ENCODE peak calls at places on chromosome 7, in nine cellular contexts. U is colonic mucosa, A is PC-3, H is tibial artery, D is A549, R is psoas muscle, K is heart right ventricle, L is astrocyte, M is Panc1. S is an unnamed sample.

GRCh38 chr7:32039000-32039756 is 31.0 kb downstream of the PDE1C start:
- DNase-seq in A (no peak), D (no peak), U (no peak), R (no peak), H (no peak), M (no peak), K (no peak), L (no peak), S (no peak)

GRCh38 chr7:74280985-74281384 is 8.2 kb upstream of the CLIP2 start:
- DNase-seq in A (no peak), H (no peak), U (no peak), K (no peak), L (no peak), D (no peak), M (no peak), R (no peak), S (no peak)

GRCh38 chr7:83677180-83677866 is 28.4 kb upstream of the SEMA3E start:
- DNase-seq in L (peak; percentile 94), K (no peak), H (no peak), D (peak; percentile 41), M (peak; percentile 95), U (peak; percentile 26), R (no peak), A (peak; percentile 98), S (peak; percentile 47)

GRCh38 chr7:19122018-19122588 is 4.7 kb upstream of the TWIST1 start:
- DNase-seq in U (no peak), H (no peak), D (peak; percentile 23), M (peak; percentile 22), K (no peak), L (no peak), R (no peak), A (peak; percentile 74), S (no peak)

GRCh38 chr7:136514776-136515175 is 353.7 kb upstream of the CHRM2 start:
- DNase-seq in L (no peak), R (no peak), K (no peak), H (no peak), A (no peak), D (no peak), M (no peak), U (no peak), S (no peak)

GRCh38 chr7:135801877-135802276 is 53.3 kb upstream of the FAM180A start:
- DNase-seq in R (no peak), U (no peak), K (no peak), D (no peak), M (no peak), L (no peak), A (no peak), H (no peak), S (no peak)

GRCh38 chr7:28067171-28067570 is 113.4 kb downstream of the JAZF1 start:
- DNase-seq in U (no peak), K (no peak), A (no peak), R (no peak), L (no peak), H (no peak), D (no peak), M (no peak), S (no peak)

GRCh38 chr7:87628780-87629569 is 777 bp downstream of the RUNDC3B start:
- DNase-seq in K (peak; percentile 4), A (no peak), R (peak; percentile 17), H (no peak), L (no peak), U (peak; percentile 67), D (no peak), M (no peak), S (peak; percentile 78)

GRCh38 chr7:135253851-135254815 is 20.5 kb downstream of the STRA8 start:
- DNase-seq in H (peak; percentile 87), M (peak; percentile 35), K (peak; percentile 65), R (peak; percentile 77), L (peak; percentile 68), D (peak; percentile 54), A (peak; percentile 74), U (peak; percentile 46), S (peak; percentile 85)

GRCh38 chr7:1802899-1803298 is 132.8 kb downstream of the ELFN1 start:
- DNase-seq in A (no peak), L (no peak), R (no peak), M (no peak), D (no peak), H (no peak), U (no peak), K (no peak), S (no peak)

GRCh38 chr7:87359366-87359765 is 13.9 kb downstream of the CROT start:
- DNase-seq in H (no peak), D (no peak), U (no peak), L (peak; percentile 89), A (peak; percentile 85), M (no peak), R (no peak), K (no peak), S (no peak)

GRCh38 chr7:100679927-100680588 is 6.5 kb downstream of the GNB2 start:
- DNase-seq in L (no peak), K (peak; percentile 48), D (no peak), M (no peak), H (peak; percentile 85), U (no peak), A (no peak), R (peak; percentile 71), S (no peak)

GRCh38 chr7:35804571-35804970 is 3.7 kb downstream of the SEPTIN7 start:
- DNase-seq in A (no peak), U (no peak), R (no peak), L (no peak), M (no peak), H (no peak), D (no peak), K (no peak), S (no peak)

GRCh38 chr7:35802649-35803048 is 1.8 kb downstream of the SEPTIN7 start:
- DNase-seq in K (no peak), L (peak; percentile 6), M (no peak), D (no peak), R (no peak), A (no peak), H (no peak), U (peak; percentile 18), S (no peak)

GRCh38 chr7:35802102-35802466 is 1.2 kb downstream of the SEPTIN7 start:
- DNase-seq in M (no peak), H (no peak), A (no peak), L (no peak), D (no peak), U (no peak), K (no peak), R (no peak), S (no peak)

GRCh38 chr7:35801392-35802101 is 690 bp downstream of the SEPTIN7 start:
- DNase-seq in K (peak; percentile 70), M (peak; percentile 17), H (peak; percentile 74), A (peak; percentile 43), L (peak; percentile 31), D (peak; percentile 39), R (peak; percentile 75), U (peak; percentile 76), S (peak; percentile 76)

DNA sequence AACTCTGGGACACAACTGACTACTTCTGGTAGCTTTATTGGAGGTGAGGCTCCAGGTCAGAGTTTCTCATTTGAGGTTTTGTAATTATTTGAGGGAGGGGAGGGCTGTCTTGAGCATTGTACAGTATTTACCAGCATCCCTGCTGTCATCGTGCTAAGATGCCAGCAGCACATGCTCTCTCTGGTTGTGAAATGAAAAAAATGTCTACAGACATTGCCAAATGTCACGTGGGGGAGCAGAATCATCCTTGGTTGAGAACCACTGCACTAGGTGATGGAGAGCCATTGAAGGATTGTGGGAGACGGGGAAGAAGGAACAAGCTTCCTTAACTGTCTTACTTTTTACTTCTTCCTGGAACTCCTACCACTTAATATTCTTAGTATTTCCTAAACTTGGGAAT is 5.0 kb downstream of the SEPTIN7 start:
- DNase-seq in U (no peak), H (no peak), K (no peak), R (no peak), L (no peak), D (no peak), M (no peak), A (no peak), S (no peak)
- H3K4me1 ChIP-seq in U (peaks cover 3% of the 10 kb centered on the region), H (peaks cover under 1% of the 10 kb centered on the region), K (peaks cover 82% of the 10 kb centered on the region), R (peaks cover 53% of the 10 kb centered on the region), L (peaks cover 18% of the 10 kb centered on the region), D (peaks cover 22% of the 10 kb centered on the region), M (peaks cover 39% of the 10 kb centered on the region), A (peaks cover 23% of the 10 kb centered on the region), S (peaks cover 17% of the 10 kb centered on the region)

DNA sequence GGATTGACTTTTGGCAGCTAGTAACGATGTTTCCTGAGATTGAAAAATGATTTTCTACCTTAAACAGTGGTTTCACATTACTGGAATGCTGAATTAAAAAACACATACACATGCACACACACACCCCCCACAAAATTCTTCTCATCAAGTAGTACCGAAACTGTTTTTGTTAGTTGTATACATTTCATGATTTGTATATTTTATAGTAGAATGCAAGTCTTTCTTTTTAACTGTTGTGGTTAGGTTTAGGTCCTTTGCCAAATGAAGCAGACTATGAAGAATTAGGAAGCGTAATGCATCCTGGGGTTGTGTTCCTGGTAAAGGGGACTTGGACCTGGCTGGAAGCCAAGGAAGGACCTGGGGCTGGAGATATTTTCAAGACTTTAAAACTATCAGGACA is 505.8 kb downstream of the SUGCT start:
- DNase-seq in R (no peak), K (no peak), H (no peak), L (peak; percentile 56), M (no peak), U (no peak), D (no peak), A (no peak), S (no peak)
- H3K4me1 ChIP-seq in R (no peaks in the 10 kb centered on the region), K (peaks cover 6% of the 10 kb centered on the region), H (no peaks in the 10 kb centered on the region), L (no peaks in the 10 kb centered on the region), M (no peaks in the 10 kb centered on the region), U (no peaks in the 10 kb centered on the region), D (no peaks in the 10 kb centered on the region), A (no peaks in the 10 kb centered on the region), S (no peaks in the 10 kb centered on the region)

GRCh38 chr7:149864751-149865150 is 9.0 kb upstream of the ATP6V0E2 start:
- DNase-seq in U (no peak), L (no peak), D (no peak), K (no peak), M (no peak), R (no peak), H (no peak), A (no peak), S (no peak)

GRCh38 chr7:149866817-149867447 is 6.8 kb upstream of the ATP6V0E2 start:
- DNase-seq in M (no peak), U (no peak), K (no peak), A (no peak), L (peak; percentile 52), H (no peak), D (no peak), R (no peak), S (no peak)

GRCh38 chr7:149867762-149868637 is 5.8 kb upstream of the ATP6V0E2 start:
- DNase-seq in R (no peak), U (no peak), M (no peak), K (no peak), A (no peak), L (no peak), D (no peak), H (no peak), S (no peak)

GRCh38 chr7:149865437-149865836 is 8.3 kb upstream of the ATP6V0E2 start:
- DNase-seq in D (no peak), R (no peak), H (no peak), A (no peak), U (no peak), M (no peak), L (no peak), K (no peak), S (no peak)

GRCh38 chr7:149866139-149866785 is 7.5 kb upstream of the ATP6V0E2 start:
- DNase-seq in U (no peak), M (no peak), D (no peak), R (no peak), A (no peak), K (no peak), L (no peak), H (no peak), S (no peak)
- H3K4me1 ChIP-seq in U (no peaks in the 10 kb centered on the region), M (no peaks in the 10 kb centered on the region), D (no peaks in the 10 kb centered on the region), R (no peaks in the 10 kb centered on the region), A (no peaks in the 10 kb centered on the region), K (peaks cover 25% of the 10 kb centered on the region), L (no peaks in the 10 kb centered on the region), H (no peaks in the 10 kb centered on the region), S (peaks cover 21% of the 10 kb centered on the region)

GRCh38 chr7:22584179-22584578 is 84.2 kb upstream of the STEAP1B start:
- DNase-seq in H (no peak), L (no peak), M (no peak), R (no peak), A (no peak), D (no peak), K (no peak), U (no peak), S (no peak)
- H3K4me1 ChIP-seq in H (no peaks in the 10 kb centered on the region), L (peaks cover 27% of the 10 kb centered on the region), M (no peaks in the 10 kb centered on the region), R (peaks cover 33% of the 10 kb centered on the region), A (peaks cover 27% of the 10 kb centered on the region), D (peaks cover 18% of the 10 kb centered on the region), K (peaks cover 56% of the 10 kb centered on the region), U (no peaks in the 10 kb centered on the region), S (peaks cover 61% of the 10 kb centered on the region)

S was measured in left lung.